ENCODE peak calls at places on chromosomes 12 and 14, in ten cellular contexts. Q, W, T, N, E, J, V, O, C and X are unnamed samples.

GRCh38 chr14:51431033-51431709 is 191.1 kb downstream of the TMX1 start:
- DNase-seq in J (no peak), T (no peak), N (peak), C (no peak), E (no peak), O (no peak), Q (no peak), V (peak), W (no peak), X (no peak)

GRCh38 chr14:24721772-24722171 is 87.8 kb upstream of the GZMB start:
- DNase-seq in N (no peak), O (peak), W (no peak), C (no peak), V (no peak), Q (no peak), J (no peak), T (no peak), E (no peak), X (no peak)

GRCh38 chr12:106044773-106045172 is 94.0 kb downstream of the NUAK1 start:
- DNase-seq in W (no peak), E (no peak), Q (no peak), T (no peak), N (no peak), O (no peak), J (no peak), V (peak), C (no peak), X (no peak)

GRCh38 chr12:64760808-64761573 is 1.8 kb upstream of the GNS start:
- DNase-seq in Q (no peak), N (no peak), T (no peak), J (no peak), O (no peak), W (no peak), E (no peak), C (no peak), V (no peak), X (no peak)

GRCh38 chr14:38255673-38256357 is at the start of gene CLEC14A:
- DNase-seq in W (peak), N (no peak), C (peak), Q (no peak), O (no peak), J (peak), T (peak), E (peak), V (peak), X (no peak)

GRCh38 chr14:56905282-56905681 is 95.0 kb upstream of the OTX2 start:
- DNase-seq in N (no peak), Q (no peak), W (no peak), C (no peak), T (no peak), J (no peak), V (no peak), E (no peak), O (no peak), X (no peak)

GRCh38 chr12:2341871-2342270 is 289.1 kb downstream of the CACNA1C start:
- DNase-seq in E (no peak), N (peak), W (no peak), J (no peak), C (no peak), T (no peak), V (peak), O (peak), Q (no peak), X (no peak)

GRCh38 chr12:1318327-1319031 is 275.9 kb downstream of the FBXL14 start:
- DNase-seq in Q (peak), E (no peak), C (no peak), J (peak), O (peak), T (no peak), V (peak), N (peak), W (peak), X (peak)

GRCh38 chr12:47824629-47825028 is 4.9 kb upstream of the HDAC7 start:
- DNase-seq in N (no peak), O (no peak), C (no peak), W (no peak), Q (no peak), T (no peak), V (no peak), J (no peak), E (no peak), X (no peak)

GRCh38 chr14:95922080-95922479 is 45.4 kb downstream of the TUNAR start:
- DNase-seq in T (no peak), J (no peak), Q (no peak), C (no peak), W (no peak), O (no peak), V (no peak), N (no peak), E (no peak), X (no peak)

GRCh38 chr12:76952995-76953394 is 74.2 kb upstream of the CSRP2 start:
- DNase-seq in W (no peak), E (no peak), T (no peak), C (no peak), J (no peak), V (no peak), O (no peak), N (no peak), Q (no peak), X (peak)

GRCh38 chr14:51967521-51967920 is 21.8 kb upstream of the RTRAF start:
- DNase-seq in Q (no peak), V (no peak), C (no peak), O (no peak), T (no peak), W (no peak), E (no peak), J (no peak), N (no peak), X (no peak)

GRCh38 chr12:123150804-123151678 is at the start of gene PITPNM2:
- DNase-seq in Q (peak), C (peak), W (no peak), E (peak), V (peak), T (peak), J (peak), N (peak), O (peak), X (no peak)

GRCh38 chr12:98058838-98059237 is 456.6 kb upstream of the TMPO start:
- DNase-seq in C (no peak), E (no peak), T (no peak), O (no peak), J (no peak), W (no peak), N (no peak), Q (no peak), V (no peak), X (no peak)

GRCh38 chr12:123767613-123768012 is 5.5 kb downstream of the DNAH10 start:
- DNase-seq in C (no peak), T (no peak), E (no peak), J (no peak), N (no peak), O (no peak), W (no peak), Q (no peak), V (no peak), X (no peak)

GRCh38 chr12:90679674-90680073 is 275.3 kb downstream of the CCER1 start:
- DNase-seq in E (no peak), T (no peak), C (no peak), W (no peak), O (no peak), V (no peak), N (no peak), J (no peak), Q (no peak), X (peak)

GRCh38 chr12:132278421-132279183 is 50.8 kb downstream of the GALNT9 start:
- DNase-seq in T (no peak), N (no peak), O (no peak), W (no peak), J (no peak), E (no peak), V (no peak), Q (no peak), C (no peak), X (no peak)

GRCh38 chr12:119158004-119158776 is 20.5 kb upstream of the HSPB8 start:
- DNase-seq in T (no peak), V (no peak), E (peak), N (no peak), W (no peak), O (no peak), C (no peak), J (no peak), Q (no peak), X (no peak)

GRCh38 chr12:15152864-15153263 is 68.4 kb downstream of the RERG start:
- DNase-seq in C (no peak), O (peak), J (no peak), E (no peak), V (peak), N (peak), T (no peak), W (no peak), Q (no peak), X (no peak)
- TF ChIP-seq CTCF in C (no peak), O (no peak), J (no peak), E (no peak), V (no peak), N (no peak), T (no peak), W (no peak), Q (no peak), X (no peak)

DNA sequence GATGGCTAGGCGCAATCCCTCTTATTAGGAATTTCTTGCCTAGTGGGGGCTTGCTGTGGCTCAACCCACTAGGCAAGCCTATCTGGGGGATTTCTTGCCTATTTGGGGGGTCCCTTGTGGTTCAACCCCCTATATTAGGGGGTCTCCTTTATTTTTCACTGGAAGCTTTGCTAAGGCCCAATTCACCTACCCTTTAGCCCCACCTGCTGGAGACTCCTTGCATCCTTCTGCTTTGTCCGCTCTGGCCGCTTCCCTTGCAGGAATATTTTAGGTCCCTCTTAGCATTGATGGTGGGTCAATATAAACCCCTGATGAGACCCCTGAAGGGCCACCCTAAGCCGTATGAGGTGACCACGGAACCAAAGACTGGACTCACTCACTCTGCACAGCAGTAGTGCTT is 1552.1 kb downstream of the AACS start:
- DNase-seq in O (no peak), E (no peak), C (no peak), N (peak), J (no peak), T (no peak), W (no peak), V (no peak), Q (no peak), X (no peak)
- TF ChIP-seq CTCF in O (peak), E (no peak), C (no peak), N (no peak), J (no peak), T (peak), W (no peak), V (no peak), Q (peak), X (peak)

GRCh38 chr12:12048714-12049113 is 22.0 kb upstream of the BCL2L14 start:
- DNase-seq in C (no peak), O (no peak), W (no peak), Q (no peak), E (no peak), J (no peak), V (no peak), T (no peak), N (no peak), X (no peak)
- TF ChIP-seq CTCF in C (no peak), O (no peak), W (no peak), Q (no peak), E (no peak), J (no peak), V (no peak), T (no peak), N (no peak), X (no peak)

DNA sequence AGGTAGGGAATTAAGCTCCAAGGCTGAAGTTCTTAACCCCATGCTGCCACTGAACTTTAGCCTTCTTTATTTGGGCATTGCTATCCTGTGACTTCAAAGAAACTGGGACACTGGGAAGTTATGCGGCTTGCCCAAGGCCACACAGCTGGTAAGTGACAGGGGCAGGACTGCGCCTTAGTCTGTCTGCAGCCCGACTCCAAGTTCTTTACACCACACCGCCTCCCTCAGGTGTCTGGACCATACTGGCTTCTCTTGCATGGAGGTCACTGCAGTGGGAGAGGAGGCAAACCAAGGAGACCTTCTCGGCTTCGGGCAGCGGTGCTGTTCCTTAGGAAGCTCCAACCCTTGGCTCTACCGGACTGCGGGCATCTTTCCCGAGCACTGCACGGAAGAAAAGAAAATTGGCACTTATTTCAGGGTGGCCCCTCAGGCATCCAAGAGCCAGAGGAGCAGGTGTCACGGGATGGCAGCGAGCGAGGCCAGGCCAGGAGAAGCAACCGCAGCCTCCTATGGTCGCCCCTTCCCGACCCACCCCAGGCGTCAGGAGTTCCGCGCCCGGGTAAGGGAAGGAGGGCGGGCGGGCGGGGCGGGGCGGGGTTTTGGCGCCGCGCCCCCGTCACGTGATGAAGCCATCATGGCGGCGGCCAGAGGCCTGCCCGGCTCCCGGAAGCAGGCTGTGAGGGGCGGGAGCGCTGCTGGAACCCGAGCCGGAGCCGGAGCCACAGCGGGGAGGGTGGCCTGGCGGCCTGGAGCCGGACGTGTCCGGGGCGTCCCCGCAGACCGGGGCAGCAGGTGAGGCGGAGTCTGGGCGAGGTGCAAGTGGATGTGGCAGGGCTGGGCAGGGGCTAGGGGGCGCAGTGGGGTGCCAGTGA is 16.4 kb upstream of the ESPL1 start:
- DNase-seq in V (peak), E (peak), N (peak), W (peak), T (peak), Q (peak), O (peak), J (peak), C (peak), X (peak)
- TF ChIP-seq CTCF in V (peak), E (peak), N (peak), W (peak), T (peak), Q (peak), O (peak), J (peak), C (no peak), X (peak)

GRCh38 chr12:88108021-88108420 is 33.9 kb downstream of the CEP290 start:
- DNase-seq in J (no peak), E (no peak), O (peak), N (peak), T (no peak), Q (no peak), W (no peak), C (no peak), V (peak), X (no peak)

GRCh38 chr12:88111074-88111652 is 30.7 kb downstream of the CEP290 start:
- DNase-seq in O (peak), V (peak), Q (peak), T (no peak), N (peak), E (no peak), J (no peak), C (no peak), W (no peak), X (peak)

DNA sequence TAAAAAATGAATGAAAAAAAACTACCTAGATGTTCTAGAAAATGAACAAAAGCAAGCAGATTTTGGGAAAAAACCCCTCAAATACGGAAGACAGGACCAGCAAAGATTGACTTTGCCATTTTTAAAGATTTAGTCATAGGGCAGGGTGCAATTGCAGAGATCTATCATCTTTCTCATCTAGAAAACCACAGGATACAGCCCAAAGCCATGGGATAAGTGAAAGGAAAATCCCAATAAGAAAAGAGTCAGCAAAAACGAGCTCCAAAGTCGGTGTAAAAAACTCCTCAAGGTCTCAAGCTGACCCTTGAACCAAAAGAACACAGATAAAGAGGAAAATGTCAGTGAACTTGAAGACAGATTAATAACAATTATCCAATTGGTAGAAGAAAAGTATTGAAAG is 28.0 kb downstream of the CEP290 start:
- DNase-seq in V (peak), Q (no peak), N (peak), O (peak), J (no peak), W (no peak), C (no peak), E (no peak), T (no peak), X (no peak)
- TF ChIP-seq CTCF in V (no peak), Q (no peak), N (no peak), O (no peak), J (no peak), W (no peak), C (no peak), E (no peak), T (no peak), X (no peak)

DNA sequence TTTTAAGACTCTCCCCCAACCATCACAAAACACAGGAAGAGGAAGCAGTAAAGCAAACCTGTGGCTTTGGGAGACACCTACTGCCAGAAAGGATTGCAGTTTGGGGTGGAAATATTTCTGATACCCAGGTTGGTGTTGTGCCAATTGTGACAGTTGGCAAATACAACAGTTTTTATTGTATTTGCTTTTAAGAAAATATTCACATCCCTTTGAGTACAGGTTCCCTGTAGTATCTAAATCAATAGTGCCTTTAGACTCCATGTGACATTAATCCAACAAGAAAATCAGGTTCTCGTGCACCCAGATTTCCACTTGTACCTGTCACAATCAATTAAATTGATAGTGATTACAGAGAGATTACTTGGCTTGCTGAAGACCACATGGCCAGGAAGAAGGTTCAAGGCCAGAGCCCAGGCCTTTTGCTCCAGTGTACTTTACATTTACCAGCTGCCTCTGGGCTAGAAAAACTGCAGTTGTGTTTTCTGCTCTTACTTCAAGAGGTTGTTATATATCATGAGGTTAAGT is 361.2 kb downstream of the ATP23 start:
- DNase-seq in J (peak), E (no peak), T (no peak), C (no peak), N (no peak), V (no peak), O (no peak), Q (peak), W (no peak), X (peak)
- TF ChIP-seq CTCF in J (no peak), E (no peak), T (no peak), C (no peak), N (no peak), V (peak), O (no peak), Q (peak), W (no peak), X (peak)